ENCODE peak calls at places on chromosomes 16 and 17, in nine cellular contexts. F is LNCaP clone FGC; K is HL-60; Y is RWPE2; S is HEK293T; C is ACHN; B is ureter; L is dorsolateral prefrontal cortex; U is stimulated activated CD4-positive, alpha-beta T cell treated with anti-CD3 and anti-CD28 coated beads, Interleukin-15, amount 100 ng/mL, for 1 hour. G is an unnamed sample.

GRCh38 chr16:66278111-66278531 is 88.4 kb upstream of the CDH5 start:
- DNase-seq in F (no peak), K (no peak), Y (peak; percentile 91), S (no peak), C (no peak), B (peak; percentile 80), L (no peak), U (no peak), G (no peak)

GRCh38 chr16:64307431-64307830 is 814.4 kb downstream of the CDH11 start:
- DNase-seq in F (no peak), K (no peak), Y (no peak), S (no peak), C (no peak), B (no peak), L (no peak), U (no peak), G (no peak)

GRCh38 chr16:65373095-65373494 is 251.2 kb upstream of the CDH11 start:
- DNase-seq in F (no peak), K (peak; percentile 71), Y (no peak), S (no peak), C (no peak), B (no peak), L (no peak), U (no peak), G (no peak)

GRCh38 chr16:73172621-73173312 is 124.8 kb upstream of the ZFHX3 start:
- DNase-seq in F (peak; percentile 82), K (no peak), Y (no peak), S (peak; percentile 57), C (no peak), B (peak; percentile 75), L (no peak), U (no peak), G (peak; percentile 87)

GRCh38 chr17:19271751-19272357 is 34.7 kb downstream of the EPN2 start:
- DNase-seq in F (no peak), K (no peak), Y (no peak), S (no peak), C (no peak), B (no peak), L (no peak), U (no peak), G (no peak)

GRCh38 chr17:42578282-42578869 is 847 bp upstream of the PSMC3IP start:
- DNase-seq in F (no peak), K (no peak), Y (no peak), S (peak; percentile 85), C (peak; percentile 78), B (peak; percentile 83), L (peak; percentile 27), U (peak; percentile 27), G (no peak)

GRCh38 chr17:42101513-42102292 is 3.4 kb upstream of the ZNF385C start:
- DNase-seq in F (no peak), K (peak; percentile 57), Y (no peak), S (peak; percentile 87), C (peak; percentile 74), B (peak; percentile 65), L (peak; percentile 37), U (no peak), G (peak; percentile 25)

GRCh38 chr17:57874434-57875108 is 24.7 kb upstream of the MRPS23 start:
- DNase-seq in F (no peak), K (no peak), Y (peak; percentile 80), S (no peak), C (peak; percentile 95), B (peak; percentile 74), L (peak; percentile 61), U (no peak), G (peak; percentile 89)

GRCh38 chr16:49411121-49411970 is 37.7 kb downstream of the C16orf78 start:
- DNase-seq in F (no peak), K (no peak), Y (no peak), S (no peak), C (no peak), B (no peak), L (no peak), U (no peak), G (no peak)

GRCh38 chr16:46884513-46885293 is 541 bp downstream of the GPT2 start:
- DNase-seq in F (no peak), K (no peak), Y (no peak), S (peak; percentile 38), C (peak; percentile 22), B (no peak), L (peak; percentile 12), U (no peak), G (no peak)

GRCh38 chr16:14487579-14487978 is 142.5 kb downstream of the PARN start:
- DNase-seq in F (no peak), K (no peak), Y (no peak), S (no peak), C (no peak), B (no peak), L (no peak), U (no peak), G (no peak)

GRCh38 chr16:56371383-56371937 is 53.9 kb downstream of the AMFR start:
- DNase-seq in F (no peak), K (no peak), Y (no peak), S (no peak), C (no peak), B (no peak), L (no peak), U (no peak), G (no peak)

GRCh38 chr16:50285406-50286003 is 19.2 kb downstream of the ADCY7 start:
- DNase-seq in F (no peak), K (no peak), Y (no peak), S (no peak), C (no peak), B (no peak), L (no peak), U (no peak), G (no peak)

GRCh38 chr17:78241277-78242023 is 10.0 kb downstream of the TMEM235 start:
- DNase-seq in F (peak; percentile 59), K (no peak), Y (no peak), S (peak; percentile 65), C (peak; percentile 62), B (no peak), L (no peak), U (no peak), G (no peak)

GRCh38 chr16:71622088-71622487 is 3.9 kb upstream of the MARVELD3 start:
- DNase-seq in F (no peak), K (no peak), Y (no peak), S (no peak), C (no peak), B (no peak), L (no peak), U (no peak), G (no peak)

GRCh38 chr17:56034120-56034757 is 119.0 kb upstream of the ANKFN1 start:
- DNase-seq in F (no peak), K (no peak), Y (no peak), S (no peak), C (no peak), B (no peak), L (no peak), U (no peak), G (no peak)

GRCh38 chr17:42312285-42313130 is 24.2 kb downstream of the STAT5A start:
- DNase-seq in F (peak; percentile 18), K (peak; percentile 57), Y (no peak), S (peak; percentile 83), C (peak; percentile 73), B (peak; percentile 88), L (peak; percentile 71), U (peak; percentile 61), G (peak; percentile 64)

GRCh38 chr17:76515291-76515949 is 14.2 kb upstream of the RHBDF2 start:
- DNase-seq in F (no peak), K (no peak), Y (no peak), S (no peak), C (peak; percentile 82), B (peak; percentile 76), L (no peak), U (peak; percentile 60), G (peak; percentile 98)